ENCODE peak calls at places on chromosomes 2 and 18, in six cellular contexts. One of them, this sample, is unnamed.

GRCh38 chr18:37163119-37163518 is 334.2 kb downstream of the KIAA1328 start:
- DNase-seq in GM12892: no peak
- DNase-seq in H1: no peak
- DNase-seq in K562: no peak
- DNase-seq in HepG2: no peak
- DNase-seq in GM12878: no peak
- DNase-seq in this sample: no peak

GRCh38 chr2:189751080-189751658 is 11.4 kb downstream of the OSGEPL1 start:
- DNase-seq in GM12892: no peak
- DNase-seq in H1: no peak
- DNase-seq in K562: peak; percentile 14
- DNase-seq in HepG2: peak; percentile 54
- DNase-seq in GM12878: no peak
- DNase-seq in this sample: no peak

GRCh38 chr2:54459037-54459441 is 2.9 kb downstream of the SPTBN1 start:
- DNase-seq in GM12892: no peak
- DNase-seq in H1: no peak
- DNase-seq in K562: no peak
- DNase-seq in HepG2: no peak
- DNase-seq in GM12878: no peak
- DNase-seq in this sample: no peak

GRCh38 chr18:79394438-79395307 is 1.1 kb upstream of the NFATC1 start:
- DNase-seq in GM12892: no peak
- DNase-seq in H1: no peak
- DNase-seq in K562: no peak
- DNase-seq in HepG2: no peak
- DNase-seq in GM12878: no peak
- DNase-seq in this sample: no peak

GRCh38 chr18:64380117-64380516 is 231.2 kb upstream of the LINC00305 start:
- DNase-seq in GM12892: no peak
- DNase-seq in H1: no peak
- DNase-seq in K562: no peak
- DNase-seq in HepG2: no peak
- DNase-seq in GM12878: no peak
- DNase-seq in this sample: no peak

GRCh38 chr2:109384308-109385271 is 229.2 kb downstream of the SEPTIN10 start:
- DNase-seq in GM12892: no peak
- DNase-seq in H1: no peak
- DNase-seq in K562: no peak
- DNase-seq in HepG2: no peak
- DNase-seq in GM12878: no peak
- DNase-seq in this sample: no peak

GRCh38 chr2:105822186-105822585 is 77.5 kb downstream of the NCK2 start:
- DNase-seq in GM12892: no peak
- DNase-seq in H1: no peak
- DNase-seq in K562: no peak
- DNase-seq in HepG2: peak; percentile 16
- DNase-seq in GM12878: no peak
- DNase-seq in this sample: no peak

GRCh38 chr2:168518555-168519066 is 62.5 kb downstream of the CERS6 start:
- DNase-seq in GM12892: no peak
- DNase-seq in H1: peak; percentile 13
- DNase-seq in K562: no peak
- DNase-seq in HepG2: no peak
- DNase-seq in GM12878: no peak
- DNase-seq in this sample: no peak

GRCh38 chr2:132415256-132416079 is 1.1 kb upstream of the GPR39 start:
- DNase-seq in GM12892: no peak
- DNase-seq in H1: no peak
- DNase-seq in K562: no peak
- DNase-seq in HepG2: no peak
- DNase-seq in GM12878: no peak
- DNase-seq in this sample: no peak

GRCh38 chr2:127047716-127048617 is 59.0 kb downstream of the BIN1 start:
- DNase-seq in GM12892: peak; percentile 6
- DNase-seq in H1: no peak
- DNase-seq in K562: no peak
- DNase-seq in HepG2: no peak
- DNase-seq in GM12878: no peak
- DNase-seq in this sample: no peak

GRCh38 chr2:127597984-127598380 is 48.0 kb upstream of the GPR17 start:
- DNase-seq in GM12892: no peak
- DNase-seq in H1: no peak
- DNase-seq in K562: no peak
- DNase-seq in HepG2: no peak
- DNase-seq in GM12878: no peak
- DNase-seq in this sample: no peak

GRCh38 chr18:25935356-25935755 is 155.1 kb downstream of the SS18 start:
- DNase-seq in GM12892: no peak
- DNase-seq in H1: no peak
- DNase-seq in K562: no peak
- DNase-seq in HepG2: no peak
- DNase-seq in GM12878: no peak
- DNase-seq in this sample: no peak

GRCh38 chr2:225452677-225453076 is 53.2 kb downstream of the NYAP2 start:
- DNase-seq in GM12892: no peak
- DNase-seq in H1: no peak
- DNase-seq in K562: no peak
- DNase-seq in HepG2: no peak
- DNase-seq in GM12878: no peak
- DNase-seq in this sample: no peak

GRCh38 chr2:45458909-45459563 is 152.0 kb downstream of the SRBD1 start:
- DNase-seq in GM12892: no peak
- DNase-seq in H1: no peak
- DNase-seq in K562: no peak
- DNase-seq in HepG2: peak; percentile 19
- DNase-seq in GM12878: no peak
- DNase-seq in this sample: no peak

GRCh38 chr2:55489467-55490062 is 30.0 kb upstream of the CFAP36 start:
- DNase-seq in GM12892: no peak
- DNase-seq in H1: no peak
- DNase-seq in K562: no peak
- DNase-seq in HepG2: no peak
- DNase-seq in GM12878: no peak
- DNase-seq in this sample: no peak

GRCh38 chr18:24669502-24669901 is 209.1 kb downstream of the HRH4 start:
- DNase-seq in GM12892: no peak
- DNase-seq in H1: no peak
- DNase-seq in K562: no peak
- DNase-seq in HepG2: no peak
- DNase-seq in GM12878: no peak
- DNase-seq in this sample: no peak

GRCh38 chr2:45412754-45413379 is 198.2 kb downstream of the SRBD1 start:
- DNase-seq in GM12892: no peak
- DNase-seq in H1: peak; percentile 25
- DNase-seq in K562: no peak
- DNase-seq in HepG2: no peak
- DNase-seq in GM12878: no peak
- DNase-seq in this sample: no peak

GRCh38 chr2:240839152-240840143 is 19.4 kb upstream of the KIF1A start:
- DNase-seq in GM12892: no peak
- DNase-seq in H1: no peak
- DNase-seq in K562: no peak
- DNase-seq in HepG2: no peak
- DNase-seq in GM12878: no peak
- DNase-seq in this sample: no peak

GRCh38 chr2:725464-725863 is 48.3 kb upstream of the TMEM18 start:
- DNase-seq in GM12892: no peak
- DNase-seq in H1: no peak
- DNase-seq in K562: no peak
- DNase-seq in HepG2: no peak
- DNase-seq in GM12878: no peak
- DNase-seq in this sample: no peak

GRCh38 chr2:15952451-15953142 is 12.2 kb downstream of the MYCN start:
- DNase-seq in GM12892: no peak
- DNase-seq in H1: no peak
- DNase-seq in K562: no peak
- DNase-seq in HepG2: no peak
- DNase-seq in GM12878: no peak
- DNase-seq in this sample: no peak

GRCh38 chr2:98465456-98466201 is 21.0 kb downstream of the INPP4A start:
- DNase-seq in GM12892: no peak
- DNase-seq in H1: no peak
- DNase-seq in K562: peak; percentile 47
- DNase-seq in HepG2: no peak
- DNase-seq in GM12878: peak; percentile 91
- DNase-seq in this sample: no peak

GRCh38 chr2:207180741-207181140 is 15.0 kb upstream of the KLF7 start:
- DNase-seq in GM12892: no peak
- DNase-seq in H1: no peak
- DNase-seq in K562: no peak
- DNase-seq in HepG2: no peak
- DNase-seq in GM12878: no peak
- DNase-seq in this sample: no peak

GRCh38 chr2:194383404-194383803 is 1273.6 kb upstream of the SLC39A10 start:
- DNase-seq in GM12892: no peak
- DNase-seq in H1: no peak
- DNase-seq in K562: no peak
- DNase-seq in HepG2: no peak
- DNase-seq in GM12878: no peak
- DNase-seq in this sample: no peak

GRCh38 chr2:10188211-10188610 is 65.7 kb downstream of the RRM2 start:
- DNase-seq in GM12892: no peak
- DNase-seq in H1: no peak
- DNase-seq in K562: peak; percentile 65
- DNase-seq in HepG2: peak; percentile 78
- DNase-seq in GM12878: no peak
- DNase-seq in this sample: no peak

GRCh38 chr2:1162768-1163584 is 212.3 kb downstream of the SNTG2 start:
- DNase-seq in GM12892: no peak
- DNase-seq in H1: no peak
- DNase-seq in K562: no peak
- DNase-seq in HepG2: no peak
- DNase-seq in GM12878: no peak
- DNase-seq in this sample: peak; percentile 31

DNA sequence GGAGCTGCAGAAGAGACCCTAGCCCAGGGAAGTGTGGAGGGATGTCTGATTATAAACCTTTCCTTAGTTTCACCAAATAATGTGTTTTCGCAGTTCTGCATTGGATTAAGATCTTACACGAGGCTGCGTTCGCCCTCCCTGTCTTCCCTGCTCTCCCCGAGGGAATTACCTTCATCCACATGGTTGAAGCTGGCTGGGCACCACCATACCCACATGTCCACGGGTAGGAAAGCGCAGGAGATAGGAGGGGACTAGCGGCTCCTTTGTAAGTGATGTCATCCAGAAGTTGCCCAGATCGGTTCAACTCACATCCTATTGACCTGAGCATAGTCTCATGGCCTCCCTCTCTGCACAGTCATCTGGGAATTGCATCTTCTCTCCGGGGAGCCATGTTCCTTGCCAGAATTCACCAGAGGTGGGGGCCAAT is 1.1 kb downstream of the TTL start:
- DNase-seq in GM12892: no peak
- DNase-seq in H1: no peak
- DNase-seq in K562: peak; percentile 55
- DNase-seq in HepG2: peak; percentile 76
- DNase-seq in GM12878: no peak
- DNase-seq in this sample: no peak
- TF ChIP-seq POLR2AphosphoS5 in GM12892: no peak
- TF ChIP-seq POLR2AphosphoS5 in H1: no peak
- TF ChIP-seq POLR2AphosphoS5 in K562: no peak
- TF ChIP-seq POLR2AphosphoS5 in HepG2: peak; percentile 41
- TF ChIP-seq POLR2AphosphoS5 in GM12878: no peak
- TF ChIP-seq POLR2AphosphoS5 in this sample: no peak

GRCh38 chr2:181675241-181675640 is 5.1 kb downstream of the NEUROD1 start:
- DNase-seq in GM12892: no peak
- DNase-seq in H1: no peak
- DNase-seq in K562: no peak
- DNase-seq in HepG2: no peak
- DNase-seq in GM12878: no peak
- DNase-seq in this sample: no peak

GRCh38 chr2:181674466-181674865 is 5.9 kb downstream of the NEUROD1 start:
- DNase-seq in GM12892: no peak
- DNase-seq in H1: no peak
- DNase-seq in K562: no peak
- DNase-seq in HepG2: no peak
- DNase-seq in GM12878: no peak
- DNase-seq in this sample: no peak

GRCh38 chr2:181670632-181671031 is 9.7 kb downstream of the NEUROD1 start:
- DNase-seq in GM12892: no peak
- DNase-seq in H1: no peak
- DNase-seq in K562: no peak
- DNase-seq in HepG2: no peak
- DNase-seq in GM12878: no peak
- DNase-seq in this sample: no peak

GRCh38 chr2:181672255-181673008 is 7.9 kb downstream of the NEUROD1 start:
- DNase-seq in GM12892: no peak
- DNase-seq in H1: no peak
- DNase-seq in K562: no peak
- DNase-seq in HepG2: no peak
- DNase-seq in GM12878: peak; percentile 40
- DNase-seq in this sample: no peak

GRCh38 chr2:181673178-181673577 is 7.1 kb downstream of the NEUROD1 start:
- DNase-seq in GM12892: no peak
- DNase-seq in H1: no peak
- DNase-seq in K562: no peak
- DNase-seq in HepG2: no peak
- DNase-seq in GM12878: peak; percentile 30
- DNase-seq in this sample: no peak
- TF ChIP-seq TAF1 in GM12892: no peak
- TF ChIP-seq TAF1 in H1: no peak
- TF ChIP-seq TAF1 in K562: no peak
- TF ChIP-seq TAF1 in HepG2: no peak
- TF ChIP-seq TAF1 in GM12878: no peak
- TF ChIP-seq TAF1 in this sample: no peak

GRCh38 chr2:96760986-96761832 is 507 bp downstream of the CNNM4 start:
- DNase-seq in GM12892: no peak
- DNase-seq in H1: no peak
- DNase-seq in K562: peak; percentile 44
- DNase-seq in HepG2: peak; percentile 33
- DNase-seq in GM12878: no peak
- DNase-seq in this sample: no peak
- TF ChIP-seq POLR2A in GM12892: no peak
- TF ChIP-seq POLR2A in H1: no peak
- TF ChIP-seq POLR2A in K562: no peak
- TF ChIP-seq POLR2A in HepG2: no peak
- TF ChIP-seq POLR2A in GM12878: no peak
- TF ChIP-seq POLR2A in this sample: no peak

GRCh38 chr2:73736855-73737779 is at the start of gene TPRKB:
- DNase-seq in GM12892: peak; percentile 96
- DNase-seq in H1: peak; percentile 89
- DNase-seq in K562: peak; percentile 99
- DNase-seq in HepG2: peak; percentile 97
- DNase-seq in GM12878: peak; percentile 93
- DNase-seq in this sample: peak; percentile 94

GRCh38 chr2:73736378-73736777 is 767 bp downstream of the TPRKB start:
- DNase-seq in GM12892: no peak
- DNase-seq in H1: no peak
- DNase-seq in K562: no peak
- DNase-seq in HepG2: no peak
- DNase-seq in GM12878: no peak
- DNase-seq in this sample: no peak

GRCh38 chr2:73740767-73741166 is 3.6 kb upstream of the TPRKB start:
- DNase-seq in GM12892: no peak
- DNase-seq in H1: no peak
- DNase-seq in K562: no peak
- DNase-seq in HepG2: no peak
- DNase-seq in GM12878: no peak
- DNase-seq in this sample: no peak

GRCh38 chr2:73739101-73739500 is 2.0 kb upstream of the TPRKB start:
- DNase-seq in GM12892: no peak
- DNase-seq in H1: no peak
- DNase-seq in K562: no peak
- DNase-seq in HepG2: no peak
- DNase-seq in GM12878: no peak
- DNase-seq in this sample: no peak
- TF ChIP-seq POLR2AphosphoS5 in GM12892: no peak
- TF ChIP-seq POLR2AphosphoS5 in H1: no peak
- TF ChIP-seq POLR2AphosphoS5 in K562: no peak
- TF ChIP-seq POLR2AphosphoS5 in HepG2: no peak
- TF ChIP-seq POLR2AphosphoS5 in GM12878: no peak
- TF ChIP-seq POLR2AphosphoS5 in this sample: no peak